ENCODE peak calls at places on chromosome 16, in four cellular contexts. F is HT-29; Q is mesothelial cell of epicardium; R is stimulated activated naive CD4-positive, alpha-beta T cell. C is an unnamed sample.

GRCh38 chr16:24539850-24540484 is 601 bp downstream of the RBBP6 start:
- DNase-seq in F (peak; percentile 45), Q (peak; percentile 35), R (peak; percentile 39), C (no peak)

GRCh38 chr16:22189473-22190168 is 16.5 kb upstream of the EEF2K start:
- DNase-seq in F (peak; percentile 50), Q (no peak), R (no peak), C (peak; percentile 95)

GRCh38 chr16:57538235-57538711 is 1.9 kb upstream of the CCDC102A start:
- DNase-seq in F (no peak), Q (no peak), R (no peak), C (no peak)

GRCh38 chr16:12412252-12412651 is 391.4 kb downstream of the CPPED1 start:
- DNase-seq in F (no peak), Q (no peak), R (no peak), C (no peak)

GRCh38 chr16:27424772-27425498 is 23.0 kb downstream of the IL21R start:
- DNase-seq in F (no peak), Q (no peak), R (no peak), C (no peak)

GRCh38 chr16:81280393-81280792 is 34.4 kb upstream of the GAN start:
- DNase-seq in F (no peak), Q (no peak), R (no peak), C (no peak)

GRCh38 chr16:22031483-22032083 is 23.7 kb downstream of the MOSMO start:
- DNase-seq in F (no peak), Q (no peak), R (no peak), C (no peak)

GRCh38 chr16:90061437-90061836 is 15.7 kb downstream of the PRDM7 start:
- DNase-seq in F (no peak), Q (no peak), R (no peak), C (no peak)

GRCh38 chr16:68074850-68075249 is 10.3 kb upstream of the NFATC3 start:
- DNase-seq in F (no peak), Q (no peak), R (peak; percentile 14), C (peak; percentile 69)

GRCh38 chr16:69302301-69302700 is 8.8 kb upstream of the VPS4A start:
- DNase-seq in F (no peak), Q (no peak), R (no peak), C (no peak)